ENCODE peak calls at places on chromosomes 2 and 18, in nine cellular contexts. One of them, this sample, is unnamed.

GRCh38 chr2:153106802-153107477 is 371.6 kb downstream of the RPRM start:
- DNase-seq in Kasumi-1: no peak
- DNase-seq in left cardiac atrium: no peak
- DNase-seq in left ventricle myocardium inferior: no peak
- DNase-seq in germinal center: no peak
- DNase-seq in SW480: no peak
- DNase-seq in fibroblast of the conjunctiva: no peak
- DNase-seq in MV-4-11: no peak
- DNase-seq in right cardiac atrium: no peak
- DNase-seq in this sample: no peak

GRCh38 chr2:46074501-46074900 is 222.7 kb upstream of the EPAS1 start:
- DNase-seq in Kasumi-1: no peak
- DNase-seq in left cardiac atrium: no peak
- DNase-seq in left ventricle myocardium inferior: no peak
- DNase-seq in germinal center: no peak
- DNase-seq in SW480: no peak
- DNase-seq in fibroblast of the conjunctiva: no peak
- DNase-seq in MV-4-11: no peak
- DNase-seq in right cardiac atrium: no peak
- DNase-seq in this sample: no peak

GRCh38 chr2:134129900-134130537 is 123.9 kb upstream of the MGAT5 start:
- DNase-seq in Kasumi-1: no peak
- DNase-seq in left cardiac atrium: no peak
- DNase-seq in left ventricle myocardium inferior: no peak
- DNase-seq in germinal center: no peak
- DNase-seq in SW480: no peak
- DNase-seq in fibroblast of the conjunctiva: no peak
- DNase-seq in MV-4-11: no peak
- DNase-seq in right cardiac atrium: no peak
- DNase-seq in this sample: no peak

GRCh38 chr2:218428846-218429558 is 10.1 kb downstream of the VIL1 start:
- DNase-seq in Kasumi-1: no peak
- DNase-seq in left cardiac atrium: no peak
- DNase-seq in left ventricle myocardium inferior: no peak
- DNase-seq in germinal center: no peak
- DNase-seq in SW480: no peak
- DNase-seq in fibroblast of the conjunctiva: no peak
- DNase-seq in MV-4-11: no peak
- DNase-seq in right cardiac atrium: no peak
- DNase-seq in this sample: no peak

GRCh38 chr18:31252522-31252921 is 65.4 kb upstream of the DSG1 start:
- DNase-seq in Kasumi-1: no peak
- DNase-seq in left cardiac atrium: no peak
- DNase-seq in left ventricle myocardium inferior: no peak
- DNase-seq in germinal center: no peak
- DNase-seq in SW480: no peak
- DNase-seq in fibroblast of the conjunctiva: no peak
- DNase-seq in MV-4-11: no peak
- DNase-seq in right cardiac atrium: no peak
- DNase-seq in this sample: no peak

GRCh38 chr2:109346601-109347228 is 217.7 kb downstream of the SH3RF3 start:
- DNase-seq in Kasumi-1: no peak
- DNase-seq in left cardiac atrium: no peak
- DNase-seq in left ventricle myocardium inferior: no peak
- DNase-seq in germinal center: no peak
- DNase-seq in SW480: no peak
- DNase-seq in fibroblast of the conjunctiva: no peak
- DNase-seq in MV-4-11: no peak
- DNase-seq in right cardiac atrium: no peak
- DNase-seq in this sample: no peak

GRCh38 chr2:134149904-134150303 is 104.0 kb upstream of the MGAT5 start:
- DNase-seq in Kasumi-1: no peak
- DNase-seq in left cardiac atrium: no peak
- DNase-seq in left ventricle myocardium inferior: no peak
- DNase-seq in germinal center: no peak
- DNase-seq in SW480: no peak
- DNase-seq in fibroblast of the conjunctiva: no peak
- DNase-seq in MV-4-11: no peak
- DNase-seq in right cardiac atrium: no peak
- DNase-seq in this sample: no peak

GRCh38 chr2:105403785-105404698 is 5.2 kb upstream of the FHL2 start:
- DNase-seq in Kasumi-1: peak
- DNase-seq in left cardiac atrium: no peak
- DNase-seq in left ventricle myocardium inferior: no peak
- DNase-seq in germinal center: no peak
- DNase-seq in SW480: peak
- DNase-seq in fibroblast of the conjunctiva: no peak
- DNase-seq in MV-4-11: no peak
- DNase-seq in right cardiac atrium: no peak
- DNase-seq in this sample: no peak

GRCh38 chr2:112829247-112829646 is 7.3 kb downstream of the IL1B start:
- DNase-seq in Kasumi-1: no peak
- DNase-seq in left cardiac atrium: no peak
- DNase-seq in left ventricle myocardium inferior: no peak
- DNase-seq in germinal center: no peak
- DNase-seq in SW480: no peak
- DNase-seq in fibroblast of the conjunctiva: no peak
- DNase-seq in MV-4-11: no peak
- DNase-seq in right cardiac atrium: no peak
- DNase-seq in this sample: no peak

GRCh38 chr2:3665886-3666612 is 8.0 kb downstream of the ALLC start:
- DNase-seq in Kasumi-1: no peak
- DNase-seq in left cardiac atrium: no peak
- DNase-seq in left ventricle myocardium inferior: no peak
- DNase-seq in germinal center: no peak
- DNase-seq in SW480: no peak
- DNase-seq in fibroblast of the conjunctiva: no peak
- DNase-seq in MV-4-11: no peak
- DNase-seq in right cardiac atrium: no peak
- DNase-seq in this sample: no peak

GRCh38 chr2:68103656-68104055 is 40.9 kb upstream of the C1D start:
- DNase-seq in Kasumi-1: no peak
- DNase-seq in left cardiac atrium: no peak
- DNase-seq in left ventricle myocardium inferior: no peak
- DNase-seq in germinal center: no peak
- DNase-seq in SW480: no peak
- DNase-seq in fibroblast of the conjunctiva: no peak
- DNase-seq in MV-4-11: no peak
- DNase-seq in right cardiac atrium: no peak
- DNase-seq in this sample: no peak

GRCh38 chr2:159029936-159030335 is 61.5 kb downstream of the TANC1 start:
- DNase-seq in Kasumi-1: no peak
- DNase-seq in left cardiac atrium: no peak
- DNase-seq in left ventricle myocardium inferior: no peak
- DNase-seq in germinal center: no peak
- DNase-seq in SW480: no peak
- DNase-seq in fibroblast of the conjunctiva: no peak
- DNase-seq in MV-4-11: no peak
- DNase-seq in right cardiac atrium: no peak
- DNase-seq in this sample: no peak

GRCh38 chr18:79866889-79867574 is 69.3 kb downstream of the KCNG2 start:
- DNase-seq in Kasumi-1: no peak
- DNase-seq in left cardiac atrium: no peak
- DNase-seq in left ventricle myocardium inferior: no peak
- DNase-seq in germinal center: no peak
- DNase-seq in SW480: peak
- DNase-seq in fibroblast of the conjunctiva: no peak
- DNase-seq in MV-4-11: no peak
- DNase-seq in right cardiac atrium: no peak
- DNase-seq in this sample: no peak

GRCh38 chr2:26764078-26764887 is at the start of gene SLC35F6:
- DNase-seq in Kasumi-1: peak
- DNase-seq in left cardiac atrium: peak
- DNase-seq in left ventricle myocardium inferior: peak
- DNase-seq in germinal center: peak
- DNase-seq in SW480: peak
- DNase-seq in fibroblast of the conjunctiva: peak
- DNase-seq in MV-4-11: peak
- DNase-seq in right cardiac atrium: peak
- DNase-seq in this sample: peak

GRCh38 chr2:105576440-105577241 is 168.1 kb upstream of the NCK2 start:
- DNase-seq in Kasumi-1: peak
- DNase-seq in left cardiac atrium: no peak
- DNase-seq in left ventricle myocardium inferior: no peak
- DNase-seq in germinal center: peak
- DNase-seq in SW480: peak
- DNase-seq in fibroblast of the conjunctiva: peak
- DNase-seq in MV-4-11: peak
- DNase-seq in right cardiac atrium: no peak
- DNase-seq in this sample: no peak

GRCh38 chr2:105749583-105750399 is 5.1 kb downstream of the NCK2 start:
- DNase-seq in Kasumi-1: no peak
- DNase-seq in left cardiac atrium: no peak
- DNase-seq in left ventricle myocardium inferior: no peak
- DNase-seq in germinal center: no peak
- DNase-seq in SW480: no peak
- DNase-seq in fibroblast of the conjunctiva: no peak
- DNase-seq in MV-4-11: peak
- DNase-seq in right cardiac atrium: no peak
- DNase-seq in this sample: no peak

GRCh38 chr2:95389256-95390119 is 13.0 kb upstream of the FAHD2A start:
- DNase-seq in Kasumi-1: peak
- DNase-seq in left cardiac atrium: peak
- DNase-seq in left ventricle myocardium inferior: peak
- DNase-seq in germinal center: peak
- DNase-seq in SW480: no peak
- DNase-seq in fibroblast of the conjunctiva: peak
- DNase-seq in MV-4-11: peak
- DNase-seq in right cardiac atrium: peak
- DNase-seq in this sample: peak

GRCh38 chr2:189305291-189305943 is 125.9 kb upstream of the COL5A2 start:
- DNase-seq in Kasumi-1: no peak
- DNase-seq in left cardiac atrium: no peak
- DNase-seq in left ventricle myocardium inferior: no peak
- DNase-seq in germinal center: no peak
- DNase-seq in SW480: no peak
- DNase-seq in fibroblast of the conjunctiva: no peak
- DNase-seq in MV-4-11: no peak
- DNase-seq in right cardiac atrium: no peak
- DNase-seq in this sample: no peak

GRCh38 chr2:130334026-130334425 is 8.7 kb upstream of the IMP4 start:
- DNase-seq in Kasumi-1: no peak
- DNase-seq in left cardiac atrium: no peak
- DNase-seq in left ventricle myocardium inferior: no peak
- DNase-seq in germinal center: no peak
- DNase-seq in SW480: no peak
- DNase-seq in fibroblast of the conjunctiva: no peak
- DNase-seq in MV-4-11: no peak
- DNase-seq in right cardiac atrium: no peak
- DNase-seq in this sample: no peak

GRCh38 chr2:239035361-239035814 is 187.5 kb downstream of the TWIST2 start:
- DNase-seq in Kasumi-1: peak
- DNase-seq in left cardiac atrium: peak
- DNase-seq in left ventricle myocardium inferior: peak
- DNase-seq in germinal center: peak
- DNase-seq in SW480: no peak
- DNase-seq in fibroblast of the conjunctiva: no peak
- DNase-seq in MV-4-11: no peak
- DNase-seq in right cardiac atrium: peak
- DNase-seq in this sample: peak